ENCODE peak calls at places on chromosomes 16 and 17, in seven cellular contexts. A is naive thymus-derived CD4-positive, alpha-beta T cell; Q is SK-N-SH; K is heart left ventricle; H is tibial artery; Z is PC-9; I is mammary epithelial cell. L is an unnamed sample. For H3K9me3, the result is how much of the 10 kb centered on the place peaks cover.

GRCh38 chr17:8204761-8205555 is 5.4 kb downstream of the AURKB start:
- DNase-seq in Q (no peak), K (no peak), A (no peak), H (no peak), Z (no peak), I (no peak), L (no peak)

GRCh38 chr16:83060-83603 is 5.1 kb downstream of the MPG start:
- DNase-seq in Z (no peak), A (no peak), K (no peak), I (no peak), Q (no peak), H (no peak), L (no peak)

GRCh38 chr17:20223808-20224328 is 214.7 kb downstream of the SPECC1 start:
- DNase-seq in Z (peak), A (no peak), I (peak), H (no peak), Q (no peak), K (no peak), L (no peak)

GRCh38 chr17:31175237-31175636 is 80.5 kb downstream of the NF1 start:
- DNase-seq in H (no peak), I (no peak), K (no peak), Q (no peak), Z (no peak), A (no peak), L (no peak)

GRCh38 chr17:8003594-8004181 is 1.3 kb downstream of the GUCY2D start:
- DNase-seq in Q (no peak), Z (no peak), H (no peak), A (no peak), I (no peak), K (no peak), L (no peak)

GRCh38 chr17:57111386-57111785 is 26.3 kb downstream of the AKAP1 start:
- DNase-seq in Q (no peak), I (no peak), H (no peak), A (no peak), K (no peak), Z (no peak), L (no peak)

GRCh38 chr17:42857389-42857788 is 6.4 kb downstream of the AOC3 start:
- DNase-seq in H (peak), K (no peak), A (no peak), Z (no peak), Q (no peak), I (no peak), L (no peak)

GRCh38 chr16:68251812-68252211 is 6.6 kb downstream of the PLA2G15 start:
- DNase-seq in A (no peak), K (peak), Q (no peak), I (no peak), H (no peak), Z (no peak), L (no peak)

GRCh38 chr16:3640632-3641501 is 13.6 kb upstream of the DNASE1 start:
- DNase-seq in I (no peak), K (no peak), A (no peak), Q (no peak), Z (no peak), H (peak), L (no peak)

GRCh38 chr16:21300309-21301167 is 22.4 kb upstream of the CRYM start:
- DNase-seq in I (peak), H (peak), Z (peak), Q (peak), K (peak), A (peak), L (peak)

GRCh38 chr17:27526603-27527002 is 70.4 kb downstream of the KSR1 start:
- DNase-seq in H (no peak), K (peak), I (no peak), Z (no peak), Q (no peak), A (no peak), L (no peak)

GRCh38 chr17:17493249-17493985 is 2.8 kb downstream of the RASD1 start:
- DNase-seq in Z (no peak), Q (no peak), K (no peak), A (no peak), I (no peak), H (peak), L (peak)

GRCh38 chr16:88061346-88062110 is 110.3 kb downstream of the BANP start:
- DNase-seq in A (no peak), I (no peak), Z (no peak), K (no peak), H (no peak), Q (no peak), L (no peak)

GRCh38 chr17:12620200-12620720 is 45.4 kb upstream of the MYOCD start:
- DNase-seq in A (no peak), Q (no peak), K (no peak), H (no peak), I (no peak), Z (no peak), L (no peak)

GRCh38 chr16:9090101-9090959 is 1.1 kb upstream of the HAPSTR1 start:
- DNase-seq in I (no peak), H (peak), Q (peak), A (peak), Z (no peak), K (peak), L (peak)

GRCh38 chr16:67767953-67768352 is 38.4 kb downstream of the RANBP10 start:
- DNase-seq in Z (no peak), I (peak), H (no peak), Q (no peak), A (no peak), K (no peak), L (no peak)

GRCh38 chr16:86517033-86517432 is 6.7 kb downstream of the FOXF1 start:
- DNase-seq in A (no peak), Q (no peak), K (no peak), Z (no peak), H (no peak), I (no peak), L (no peak)

GRCh38 chr16:30526137-30526822 is at the start of gene ZNF768:
- DNase-seq in I (peak), Z (peak), Q (peak), K (no peak), H (no peak), A (no peak), L (no peak)

GRCh38 chr17:3805581-3805980 is 4.6 kb upstream of the ITGAE start:
- DNase-seq in I (no peak), Q (no peak), A (no peak), K (no peak), Z (no peak), H (no peak), L (no peak)

GRCh38 chr16:31513126-31513525 is 4.9 kb upstream of the RUSF1 start:
- DNase-seq in Z (peak), Q (no peak), K (no peak), I (peak), H (no peak), A (no peak), L (no peak)

GRCh38 chr16:68658258-68658973 is 13.3 kb downstream of the CDH3 start:
- DNase-seq in K (no peak), I (peak), A (no peak), Q (no peak), H (no peak), Z (peak), L (no peak)

GRCh38 chr16:87707714-87708113 is 58.1 kb downstream of the KLHDC4 start:
- DNase-seq in H (no peak), A (no peak), Q (no peak), I (no peak), K (no peak), Z (no peak), L (no peak)

GRCh38 chr16:787261-787966 is 767 bp downstream of the RPUSD1 start:
- DNase-seq in I (no peak), H (no peak), Q (no peak), K (no peak), A (no peak), Z (no peak), L (no peak)

GRCh38 chr17:34443832-34444469 is 80.9 kb upstream of the CCL1 start:
- DNase-seq in K (no peak), H (no peak), A (no peak), Q (peak), Z (no peak), I (no peak), L (peak)

GRCh38 chr17:66260688-66261087 is 31.5 kb upstream of the APOH start:
- DNase-seq in Z (no peak), K (no peak), I (no peak), A (no peak), H (no peak), Q (no peak), L (no peak)

GRCh38 chr16:64846966-64847365 is 274.9 kb downstream of the CDH11 start:
- DNase-seq in Z (no peak), Q (no peak), A (no peak), K (no peak), H (no peak), I (no peak), L (no peak)

GRCh38 chr16:27718136-27718766 is 168.3 kb downstream of the KATNIP start:
- DNase-seq in I (no peak), H (no peak), A (no peak), K (no peak), Q (no peak), Z (no peak), L (no peak)

GRCh38 chr17:35159926-35160325 is 12.3 kb downstream of the UNC45B start:
- DNase-seq in Q (no peak), Z (no peak), I (peak), H (no peak), A (no peak), K (no peak), L (no peak)

GRCh38 chr17:76198702-76199101 is 41.6 kb downstream of the RNF157 start:
- DNase-seq in Z (no peak), I (no peak), K (no peak), H (no peak), A (no peak), Q (no peak), L (no peak)

GRCh38 chr17:16417896-16418683 is 2.7 kb downstream of the TRPV2 start:
- DNase-seq in A (no peak), Q (no peak), Z (peak), K (no peak), H (no peak), I (no peak), L (peak)

GRCh38 chr16:83253526-83253925 is 554.3 kb upstream of the HSBP1 start:
- DNase-seq in Q (no peak), H (no peak), K (no peak), I (peak), Z (no peak), A (no peak), L (no peak)

GRCh38 chr17:57644311-57644710 is 100.8 kb downstream of the CCDC182 start:
- DNase-seq in Q (no peak), H (no peak), K (no peak), A (no peak), Z (no peak), I (no peak), L (no peak)

GRCh38 chr17:21823643-21824042 is 131.3 kb downstream of the KCNJ18 start:
- DNase-seq in Q (no peak), H (no peak), I (no peak), Z (no peak), A (no peak), K (no peak), L (no peak)

GRCh38 chr17:21817791-21818364 is 125.6 kb downstream of the KCNJ18 start:
- DNase-seq in I (no peak), H (no peak), Z (peak), K (no peak), A (no peak), Q (no peak), L (no peak)

DNA sequence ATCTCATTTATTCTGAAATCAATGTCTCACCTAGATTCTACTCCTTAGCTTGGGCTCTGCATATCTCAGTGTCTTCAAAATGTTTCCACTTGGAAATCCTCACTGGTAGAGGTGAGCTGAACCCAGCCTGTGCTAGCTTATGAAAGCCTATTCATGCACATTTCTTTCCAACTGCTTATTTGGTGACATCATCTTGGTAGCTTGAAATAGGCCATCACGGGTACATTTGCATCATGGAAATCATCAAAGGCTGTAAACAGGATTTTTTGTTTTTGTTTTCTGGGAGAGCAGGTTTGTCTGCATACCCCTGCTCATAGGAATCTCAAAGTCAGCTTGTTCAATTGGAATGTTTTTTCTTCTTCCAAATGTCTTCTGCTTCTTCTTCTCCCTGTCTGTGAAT is 130.8 kb downstream of the KCNJ18 start:
- DNase-seq in H (no peak), Q (no peak), I (no peak), Z (peak), A (no peak), K (no peak), L (no peak)
- H3K9me3 ChIP-seq in H (under half), Q (under half), I (under half), Z (under half), A (under half), K (under half), L (under half)

GRCh38 chr16:49491111-49491670 is 117.6 kb downstream of the C16orf78 start:
- DNase-seq in I (no peak), K (no peak), H (peak), Q (no peak), Z (no peak), A (no peak), L (no peak)
- H3K4me3 ChIP-seq in I (no peak), K (peak), H (no peak), Q (no peak), Z (no peak), A (no peak), L (no peak)

DNA sequence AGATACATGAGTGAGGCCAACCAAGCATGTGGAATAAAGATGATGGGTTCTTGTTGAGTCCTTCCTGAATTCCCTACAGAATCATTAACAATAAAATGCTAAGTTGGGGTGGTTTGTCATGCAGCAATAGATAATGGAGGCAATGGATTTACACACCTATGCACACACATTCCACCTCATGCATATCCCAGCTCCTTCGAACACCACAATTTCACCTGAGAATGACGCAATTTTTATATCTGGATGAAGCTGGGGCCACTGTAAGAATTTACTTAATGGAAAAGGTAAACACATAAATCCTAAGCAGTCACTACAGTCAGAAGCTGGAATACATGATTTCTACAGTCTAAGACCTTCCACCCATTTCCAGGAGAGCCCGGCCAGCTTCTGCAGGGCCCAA is 49.8 kb upstream of the ICAM2 start:
- DNase-seq in I (no peak), H (no peak), K (no peak), Q (no peak), A (no peak), Z (no peak), L (no peak)
- H3K27ac ChIP-seq in I (no peak), H (no peak), K (no peak), Q (no peak), A (no peak), Z (no peak), L (no peak)

GRCh38 chr17:71188811-71189492 is 931.9 kb upstream of the SOX9 start:
- DNase-seq in I (peak), Z (peak), Q (no peak), A (no peak), H (no peak), K (no peak), L (no peak)
- H3K9me3 ChIP-seq in I (under half), Z (under half), Q (under half), A (under half), H (under half), K (under half), L (under half)

DNA sequence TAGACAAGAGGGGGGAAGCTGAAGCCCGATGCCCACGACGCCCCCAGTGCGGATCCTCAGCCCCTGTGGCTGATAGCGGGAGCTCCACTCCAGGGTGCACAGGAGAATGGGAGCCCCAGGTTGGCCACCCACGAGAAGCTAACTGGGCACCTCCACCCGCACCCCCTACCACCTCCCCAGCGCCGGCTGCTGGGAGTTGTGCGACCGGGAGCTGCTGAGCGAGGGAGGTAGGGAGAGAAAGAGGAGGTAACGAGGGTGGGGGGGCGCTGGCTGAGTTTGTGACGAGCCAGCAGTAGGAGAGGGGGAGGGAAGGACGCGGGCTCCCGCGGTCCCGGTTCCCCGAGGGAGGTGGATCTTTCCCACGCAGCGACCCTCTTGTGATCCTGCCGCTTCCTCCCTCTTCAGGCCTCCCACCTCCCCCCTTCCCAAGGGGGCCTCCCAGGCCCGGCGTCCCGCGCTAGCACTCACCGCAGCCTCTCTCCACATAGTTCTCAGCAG is at the start of gene GRIN2A:
- DNase-seq in A (no peak), Q (peak), I (no peak), Z (no peak), H (no peak), K (no peak), L (peak)
- H3K4me3 ChIP-seq in A (no peak), Q (peak), I (peak), Z (no peak), H (peak), K (peak), L (peak)

DNA sequence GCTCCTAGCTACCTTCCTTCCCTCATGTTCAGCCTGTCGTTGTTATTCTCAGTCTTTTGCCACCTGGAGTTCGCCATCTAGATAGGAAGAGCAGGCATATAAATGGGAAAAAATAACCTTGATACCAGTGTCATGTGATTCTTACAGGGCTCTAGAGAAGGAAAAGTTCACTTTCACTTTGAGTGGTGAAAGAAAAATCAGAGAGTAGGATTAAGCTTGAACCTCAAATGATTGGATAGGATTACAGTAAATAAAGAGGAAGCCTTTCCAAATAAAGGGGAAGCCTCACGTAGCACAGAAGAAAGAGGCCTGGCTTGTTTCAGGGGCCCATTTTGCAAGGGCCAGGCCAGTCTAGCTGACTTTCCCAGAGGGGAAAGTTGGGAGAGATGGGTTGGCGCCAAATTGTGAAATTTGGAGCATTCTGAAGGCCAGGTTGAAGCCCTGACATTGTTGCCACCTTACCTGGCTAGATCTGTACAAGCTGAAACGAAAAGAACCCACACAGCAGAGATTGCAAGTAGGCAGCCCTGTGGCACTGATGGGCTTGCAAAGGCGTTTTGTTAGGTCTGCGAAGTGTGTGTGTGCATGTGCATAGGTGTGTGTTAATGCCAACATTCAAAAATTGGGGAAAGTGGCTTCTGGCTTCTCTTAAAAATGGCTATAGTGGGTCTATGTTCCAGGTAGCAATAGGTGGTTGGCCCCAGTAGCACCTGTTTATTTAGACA is 38.8 kb downstream of the TMC6 start:
- DNase-seq in A (no peak), I (no peak), H (no peak), K (no peak), Z (no peak), Q (no peak), L (no peak)
- H3K27ac ChIP-seq in A (peak), I (no peak), H (no peak), K (no peak), Z (no peak), Q (no peak), L (no peak)

L was measured in WERI-Rb-1.